ENCODE peak calls at places on chromosomes 3 and 15, in five cellular contexts. N is activated T-helper 1 cell treated with anti-CD3 and anti-CD28 coated beads, Interleukin-12 subunit alpha, Interleukin-12 subunit beta, Interleukin-2, Interleukin-4 antibody, amounts not matched to agents 30 ng/mL and 10 ng/mL and 1 ng/mL, durations not matched to agents 14 hours and 24 hours and 36 hours; G is OCI-LY7; Y is AG09319; C is GM23248. L is an unnamed sample.

GRCh38 chr3:184656991-184657669 is 54.7 kb downstream of the MAGEF1 start:
- DNase-seq in N (peak; percentile 2), C (peak; percentile 32), Y (no peak), G (no peak), L (no peak)

GRCh38 chr3:108835101-108835500 is 12.5 kb downstream of the TRAT1 start:
- DNase-seq in C (no peak), Y (no peak), G (no peak), N (peak; percentile 47), L (no peak)

GRCh38 chr15:52178765-52179164 is 12.4 kb downstream of the GNB5 start:
- DNase-seq in N (no peak), G (no peak), C (peak; percentile 37), Y (no peak), L (peak; percentile 24)

GRCh38 chr3:115830764-115831395 is 207.6 kb downstream of the GAP43 start:
- DNase-seq in G (no peak), C (no peak), Y (no peak), N (no peak), L (no peak)

GRCh38 chr15:65369651-65370050 is 8.2 kb downstream of the IGDCC3 start:
- DNase-seq in G (no peak), Y (no peak), N (no peak), C (no peak), L (no peak)

GRCh38 chr15:68554716-68555347 is 24.0 kb upstream of the CORO2B start:
- DNase-seq in C (no peak), G (no peak), Y (no peak), N (no peak), L (no peak)

GRCh38 chr3:55440406-55440708 is 46.7 kb downstream of the WNT5A start:
- DNase-seq in N (no peak), G (no peak), C (peak; percentile 39), Y (no peak), L (peak; percentile 16)

GRCh38 chr15:30042556-30042955 is 40.2 kb upstream of the GOLGA8J start:
- DNase-seq in N (no peak), C (no peak), Y (no peak), G (no peak), L (no peak)

GRCh38 chr15:69164807-69165636 is 4.6 kb downstream of the GLCE start:
- DNase-seq in N (no peak), G (no peak), C (peak; percentile 44), Y (no peak), L (no peak)

GRCh38 chr3:4362523-4362922 is 59.4 kb downstream of the SETMAR start:
- DNase-seq in C (no peak), G (no peak), Y (no peak), N (no peak), L (no peak)

GRCh38 chr15:52483712-52484111 is 45.0 kb downstream of the MYO5A start:
- DNase-seq in N (no peak), G (no peak), C (peak; percentile 78), Y (no peak), L (peak; percentile 50)

GRCh38 chr15:35038655-35039534 is 46.2 kb downstream of the NANOGP8 start:
- DNase-seq in N (no peak), G (no peak), C (peak; percentile 74), Y (no peak), L (no peak)

GRCh38 chr3:46024131-46024530 is 3.2 kb downstream of the XCR1 start:
- DNase-seq in N (no peak), C (peak; percentile 22), G (no peak), Y (no peak), L (no peak)

GRCh38 chr3:194632211-194632982 is 822 bp downstream of the TMEM44 start:
- DNase-seq in C (peak; percentile 66), N (no peak), Y (no peak), G (no peak), L (peak; percentile 57)

GRCh38 chr15:23690450-23690852 is 3.3 kb upstream of the NDN start:
- DNase-seq in C (peak; percentile 25), G (no peak), N (no peak), Y (no peak), L (peak; percentile 46)

GRCh38 chr3:160935413-160936095 is 169.6 kb downstream of the B3GALNT1 start:
- DNase-seq in G (no peak), Y (no peak), C (no peak), N (no peak), L (no peak)

GRCh38 chr3:160049570-160049969 is 60.9 kb downstream of the IL12A start:
- DNase-seq in G (no peak), C (no peak), Y (no peak), N (no peak), L (no peak)

GRCh38 chr3:99776516-99777209 is 41.0 kb upstream of the CMSS1 start:
- DNase-seq in C (no peak), N (no peak), G (no peak), Y (no peak), L (no peak)

GRCh38 chr3:188284455-188285212 is 130.7 kb downstream of the LPP start:
- DNase-seq in N (peak; percentile 26), Y (no peak), C (peak; percentile 33), G (peak; percentile 33), L (no peak)

GRCh38 chr15:78317145-78317836 is 17.9 kb upstream of the SKIC8 start:
- DNase-seq in Y (no peak), N (no peak), G (peak; percentile 10), C (peak; percentile 27), L (no peak)

GRCh38 chr3:4821975-4822374 is 157.3 kb upstream of the BHLHE40 start:
- DNase-seq in C (no peak), G (peak; percentile 13), N (peak; percentile 82), Y (no peak), L (no peak)

GRCh38 chr15:30929064-30929669 is 25.5 kb downstream of the FAN1 start:
- DNase-seq in C (peak; percentile 30), Y (no peak), G (no peak), N (no peak), L (peak; percentile 18)